ENCODE peak calls at places on chromosomes 3 and 15, in four cellular contexts. One of them, this sample, is unnamed.

GRCh38 chr3:171348121-171348520 is 112.1 kb downstream of the TNIK start:
- DNase-seq in activated effector memory CD4-positive, alpha-beta T cell treated with Interleukin-2 at 50 U/mL for 16 hours: no peak
- DNase-seq in AG04450: no peak
- DNase-seq in cardiac fibroblast: peak
- DNase-seq in this sample: no peak

GRCh38 chr3:31312400-31312799 is 220.3 kb upstream of the STT3B start:
- DNase-seq in AG04450: no peak
- DNase-seq in activated effector memory CD4-positive, alpha-beta T cell treated with Interleukin-2 at 50 U/mL for 16 hours: no peak
- DNase-seq in cardiac fibroblast: peak
- DNase-seq in this sample: no peak

GRCh38 chr3:43779850-43780249 is 89.1 kb downstream of the ABHD5 start:
- DNase-seq in AG04450: no peak
- DNase-seq in cardiac fibroblast: no peak
- DNase-seq in activated effector memory CD4-positive, alpha-beta T cell treated with Interleukin-2 at 50 U/mL for 16 hours: no peak
- DNase-seq in this sample: no peak

GRCh38 chr15:80977627-80978036 is 12.0 kb downstream of the MESD start:
- DNase-seq in AG04450: no peak
- DNase-seq in cardiac fibroblast: peak
- DNase-seq in activated effector memory CD4-positive, alpha-beta T cell treated with Interleukin-2 at 50 U/mL for 16 hours: no peak
- DNase-seq in this sample: peak

GRCh38 chr3:187925326-187925725 is 180.1 kb upstream of the BCL6 start:
- DNase-seq in AG04450: no peak
- DNase-seq in activated effector memory CD4-positive, alpha-beta T cell treated with Interleukin-2 at 50 U/mL for 16 hours: no peak
- DNase-seq in cardiac fibroblast: no peak
- DNase-seq in this sample: no peak

GRCh38 chr15:66734961-66735908 is 33.2 kb downstream of the SMAD6 start:
- DNase-seq in activated effector memory CD4-positive, alpha-beta T cell treated with Interleukin-2 at 50 U/mL for 16 hours: no peak
- DNase-seq in AG04450: no peak
- DNase-seq in cardiac fibroblast: peak
- DNase-seq in this sample: no peak

GRCh38 chr3:153210116-153210515 is 48.1 kb downstream of the RAP2B start:
- DNase-seq in cardiac fibroblast: peak
- DNase-seq in activated effector memory CD4-positive, alpha-beta T cell treated with Interleukin-2 at 50 U/mL for 16 hours: peak
- DNase-seq in AG04450: no peak
- DNase-seq in this sample: no peak

GRCh38 chr3:148911597-148911996 is 46.5 kb downstream of the CPA3 start:
- DNase-seq in activated effector memory CD4-positive, alpha-beta T cell treated with Interleukin-2 at 50 U/mL for 16 hours: no peak
- DNase-seq in AG04450: no peak
- DNase-seq in cardiac fibroblast: no peak
- DNase-seq in this sample: no peak

GRCh38 chr3:166362698-166363097 is 525.5 kb upstream of the BCHE start:
- DNase-seq in activated effector memory CD4-positive, alpha-beta T cell treated with Interleukin-2 at 50 U/mL for 16 hours: no peak
- DNase-seq in AG04450: no peak
- DNase-seq in cardiac fibroblast: no peak
- DNase-seq in this sample: no peak

GRCh38 chr15:47337836-47338235 is 379.5 kb upstream of the SEMA6D start:
- DNase-seq in cardiac fibroblast: no peak
- DNase-seq in AG04450: no peak
- DNase-seq in activated effector memory CD4-positive, alpha-beta T cell treated with Interleukin-2 at 50 U/mL for 16 hours: no peak
- DNase-seq in this sample: no peak

GRCh38 chr3:141845407-141846049 is 30.9 kb upstream of the ATP1B3 start:
- DNase-seq in cardiac fibroblast: no peak
- DNase-seq in AG04450: no peak
- DNase-seq in activated effector memory CD4-positive, alpha-beta T cell treated with Interleukin-2 at 50 U/mL for 16 hours: no peak
- DNase-seq in this sample: no peak

GRCh38 chr15:51299187-51300015 is 39.0 kb downstream of the CYP19A1 start:
- DNase-seq in cardiac fibroblast: no peak
- DNase-seq in AG04450: no peak
- DNase-seq in activated effector memory CD4-positive, alpha-beta T cell treated with Interleukin-2 at 50 U/mL for 16 hours: no peak
- DNase-seq in this sample: no peak

This sample was measured in amniotic stem cell.